ENCODE peak calls at places on chromosome 4, in eight cellular contexts. One of them, this sample, is unnamed.

GRCh38 chr4:7938513-7939376 is 916 bp downstream of the AFAP1 start:
- DNase-seq in K562: no peak
- DNase-seq in AG10803: peak; percentile 56
- DNase-seq in thoracic aorta: no peak
- DNase-seq in breast epithelium: peak; percentile 52
- DNase-seq in brain microvascular endothelial cell: no peak
- DNase-seq in pancreas: no peak
- DNase-seq in heart left ventricle: no peak
- DNase-seq in this sample: no peak

GRCh38 chr4:151692443-151692782 is 68.4 kb downstream of the GATB start:
- DNase-seq in brain microvascular endothelial cell: no peak
- DNase-seq in breast epithelium: no peak
- DNase-seq in pancreas: no peak
- DNase-seq in heart left ventricle: no peak
- DNase-seq in AG10803: no peak
- DNase-seq in thoracic aorta: no peak
- DNase-seq in K562: no peak
- DNase-seq in this sample: no peak

GRCh38 chr4:86935499-86935832 is 655 bp downstream of the AFF1 start:
- DNase-seq in brain microvascular endothelial cell: no peak
- DNase-seq in K562: no peak
- DNase-seq in pancreas: no peak
- DNase-seq in breast epithelium: no peak
- DNase-seq in heart left ventricle: no peak
- DNase-seq in thoracic aorta: no peak
- DNase-seq in AG10803: no peak
- DNase-seq in this sample: no peak

GRCh38 chr4:165580379-165580905 is 201.6 kb downstream of the CPE start:
- DNase-seq in heart left ventricle: peak; percentile 60
- DNase-seq in K562: no peak
- DNase-seq in thoracic aorta: peak; percentile 3
- DNase-seq in AG10803: peak; percentile 50
- DNase-seq in pancreas: no peak
- DNase-seq in brain microvascular endothelial cell: peak; percentile 85
- DNase-seq in breast epithelium: no peak
- DNase-seq in this sample: peak; percentile 32

GRCh38 chr4:2839060-2839459 is 4.6 kb upstream of the ADD1 start:
- DNase-seq in heart left ventricle: no peak
- DNase-seq in pancreas: no peak
- DNase-seq in K562: no peak
- DNase-seq in breast epithelium: no peak
- DNase-seq in brain microvascular endothelial cell: no peak
- DNase-seq in thoracic aorta: no peak
- DNase-seq in AG10803: no peak
- DNase-seq in this sample: no peak

GRCh38 chr4:108116423-108117168 is 52.1 kb downstream of the LEF1 start:
- DNase-seq in pancreas: no peak
- DNase-seq in brain microvascular endothelial cell: no peak
- DNase-seq in K562: no peak
- DNase-seq in heart left ventricle: no peak
- DNase-seq in thoracic aorta: no peak
- DNase-seq in breast epithelium: no peak
- DNase-seq in AG10803: no peak
- DNase-seq in this sample: no peak

GRCh38 chr4:45554423-45554822 is 569.4 kb downstream of the GABRG1 start:
- DNase-seq in pancreas: no peak
- DNase-seq in heart left ventricle: no peak
- DNase-seq in K562: no peak
- DNase-seq in breast epithelium: no peak
- DNase-seq in thoracic aorta: no peak
- DNase-seq in AG10803: no peak
- DNase-seq in brain microvascular endothelial cell: no peak
- DNase-seq in this sample: no peak

GRCh38 chr4:184599492-184600135 is 49.6 kb downstream of the CASP3 start:
- DNase-seq in K562: no peak
- DNase-seq in pancreas: no peak
- DNase-seq in thoracic aorta: no peak
- DNase-seq in AG10803: peak; percentile 84
- DNase-seq in heart left ventricle: no peak
- DNase-seq in breast epithelium: no peak
- DNase-seq in brain microvascular endothelial cell: peak; percentile 82
- DNase-seq in this sample: no peak

GRCh38 chr4:162506253-162506652 is 342.5 kb upstream of the FSTL5 start:
- DNase-seq in brain microvascular endothelial cell: peak; percentile 51
- DNase-seq in AG10803: peak; percentile 0
- DNase-seq in pancreas: no peak
- DNase-seq in heart left ventricle: no peak
- DNase-seq in K562: no peak
- DNase-seq in thoracic aorta: no peak
- DNase-seq in breast epithelium: no peak
- DNase-seq in this sample: no peak

GRCh38 chr4:153067376-153067775 is 131.3 kb downstream of the FHDC1 start:
- DNase-seq in breast epithelium: no peak
- DNase-seq in thoracic aorta: no peak
- DNase-seq in AG10803: no peak
- DNase-seq in brain microvascular endothelial cell: peak; percentile 40
- DNase-seq in K562: peak; percentile 24
- DNase-seq in pancreas: no peak
- DNase-seq in heart left ventricle: no peak
- DNase-seq in this sample: no peak

GRCh38 chr4:54090804-54091623 is 8.9 kb upstream of the GSX2 start:
- DNase-seq in heart left ventricle: peak; percentile 61
- DNase-seq in brain microvascular endothelial cell: no peak
- DNase-seq in thoracic aorta: no peak
- DNase-seq in K562: peak; percentile 30
- DNase-seq in breast epithelium: no peak
- DNase-seq in pancreas: peak; percentile 55
- DNase-seq in AG10803: peak; percentile 24
- DNase-seq in this sample: no peak

GRCh38 chr4:88791274-88791673 is 93.6 kb upstream of the NAP1L5 start:
- DNase-seq in AG10803: peak; percentile 51
- DNase-seq in thoracic aorta: no peak
- DNase-seq in brain microvascular endothelial cell: no peak
- DNase-seq in heart left ventricle: no peak
- DNase-seq in pancreas: no peak
- DNase-seq in breast epithelium: no peak
- DNase-seq in K562: no peak
- DNase-seq in this sample: no peak

GRCh38 chr4:47010347-47011188 is 17.2 kb upstream of the GABRA4 start:
- DNase-seq in pancreas: no peak
- DNase-seq in brain microvascular endothelial cell: no peak
- DNase-seq in AG10803: no peak
- DNase-seq in thoracic aorta: no peak
- DNase-seq in heart left ventricle: no peak
- DNase-seq in K562: no peak
- DNase-seq in breast epithelium: no peak
- DNase-seq in this sample: no peak

GRCh38 chr4:162836773-162837172 is 329.9 kb downstream of the NAF1 start:
- DNase-seq in thoracic aorta: no peak
- DNase-seq in AG10803: no peak
- DNase-seq in breast epithelium: no peak
- DNase-seq in heart left ventricle: peak; percentile 46
- DNase-seq in K562: no peak
- DNase-seq in pancreas: no peak
- DNase-seq in brain microvascular endothelial cell: no peak
- DNase-seq in this sample: peak; percentile 32

GRCh38 chr4:168200685-168201084 is 108.3 kb downstream of the ANXA10 start:
- DNase-seq in breast epithelium: no peak
- DNase-seq in pancreas: no peak
- DNase-seq in AG10803: no peak
- DNase-seq in K562: no peak
- DNase-seq in brain microvascular endothelial cell: peak; percentile 18
- DNase-seq in thoracic aorta: no peak
- DNase-seq in heart left ventricle: no peak
- DNase-seq in this sample: no peak

GRCh38 chr4:110417151-110417550 is 58.8 kb upstream of the ENPEP start:
- DNase-seq in brain microvascular endothelial cell: no peak
- DNase-seq in K562: no peak
- DNase-seq in thoracic aorta: no peak
- DNase-seq in pancreas: no peak
- DNase-seq in breast epithelium: no peak
- DNase-seq in AG10803: no peak
- DNase-seq in heart left ventricle: no peak
- DNase-seq in this sample: no peak

GRCh38 chr4:32991663-32992062 is 2271.5 kb downstream of the PCDH7 start:
- DNase-seq in thoracic aorta: no peak
- DNase-seq in brain microvascular endothelial cell: no peak
- DNase-seq in heart left ventricle: no peak
- DNase-seq in K562: no peak
- DNase-seq in breast epithelium: no peak
- DNase-seq in AG10803: no peak
- DNase-seq in pancreas: no peak
- DNase-seq in this sample: no peak

GRCh38 chr4:71765349-71765748 is 18.5 kb downstream of the GC start:
- DNase-seq in pancreas: no peak
- DNase-seq in heart left ventricle: no peak
- DNase-seq in AG10803: peak; percentile 48
- DNase-seq in brain microvascular endothelial cell: no peak
- DNase-seq in thoracic aorta: no peak
- DNase-seq in K562: no peak
- DNase-seq in breast epithelium: no peak
- DNase-seq in this sample: no peak

GRCh38 chr4:102825261-102826071 is 1.9 kb downstream of the UBE2D3 start:
- DNase-seq in brain microvascular endothelial cell: peak; percentile 56
- DNase-seq in pancreas: peak; percentile 45
- DNase-seq in thoracic aorta: no peak
- DNase-seq in breast epithelium: no peak
- DNase-seq in heart left ventricle: no peak
- DNase-seq in K562: no peak
- DNase-seq in AG10803: peak; percentile 78
- DNase-seq in this sample: no peak

GRCh38 chr4:57053508-57053907 is 56.7 kb downstream of the IGFBP7 start:
- DNase-seq in thoracic aorta: no peak
- DNase-seq in heart left ventricle: no peak
- DNase-seq in K562: no peak
- DNase-seq in breast epithelium: no peak
- DNase-seq in AG10803: peak; percentile 36
- DNase-seq in brain microvascular endothelial cell: peak; percentile 84
- DNase-seq in pancreas: no peak
- DNase-seq in this sample: no peak

GRCh38 chr4:513327-513726 is 14.3 kb downstream of the PIGG start:
- DNase-seq in AG10803: no peak
- DNase-seq in pancreas: no peak
- DNase-seq in K562: no peak
- DNase-seq in heart left ventricle: no peak
- DNase-seq in thoracic aorta: no peak
- DNase-seq in breast epithelium: no peak
- DNase-seq in brain microvascular endothelial cell: no peak
- DNase-seq in this sample: no peak

GRCh38 chr4:87493147-87493546 is 36.0 kb downstream of the SPARCL1 start:
- DNase-seq in thoracic aorta: no peak
- DNase-seq in K562: no peak
- DNase-seq in brain microvascular endothelial cell: no peak
- DNase-seq in pancreas: no peak
- DNase-seq in AG10803: no peak
- DNase-seq in heart left ventricle: no peak
- DNase-seq in breast epithelium: no peak
- DNase-seq in this sample: no peak

GRCh38 chr4:84503495-84504437 is 4.7 kb upstream of the NKX6-1 start:
- DNase-seq in brain microvascular endothelial cell: peak; percentile 68
- DNase-seq in pancreas: no peak
- DNase-seq in heart left ventricle: no peak
- DNase-seq in AG10803: peak; percentile 62
- DNase-seq in breast epithelium: no peak
- DNase-seq in thoracic aorta: no peak
- DNase-seq in K562: peak; percentile 52
- DNase-seq in this sample: peak; percentile 44

DNA sequence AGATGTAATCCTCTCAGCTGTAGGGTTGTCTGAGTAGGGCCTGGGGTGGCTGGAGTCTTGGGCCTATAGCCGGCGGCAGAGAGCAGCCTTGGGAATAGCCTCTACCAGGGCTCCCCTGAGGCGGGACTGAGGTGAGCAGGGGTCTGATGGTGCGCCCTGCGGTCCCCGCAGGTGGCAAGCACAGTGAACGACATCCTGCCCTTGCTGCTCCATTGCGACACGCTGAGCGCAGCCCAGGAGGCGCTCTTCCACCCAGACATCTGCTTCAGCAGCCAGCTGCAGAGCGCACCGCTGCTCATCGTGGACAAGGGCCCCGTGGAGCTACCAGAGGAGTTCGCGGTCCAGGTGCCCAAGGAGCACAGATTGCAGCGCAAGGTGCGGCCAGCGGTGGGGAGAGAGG is 317.0 kb downstream of the ADGRL3 start:
- DNase-seq in breast epithelium: no peak
- DNase-seq in AG10803: no peak
- DNase-seq in K562: no peak
- DNase-seq in pancreas: no peak
- DNase-seq in heart left ventricle: no peak
- DNase-seq in brain microvascular endothelial cell: no peak
- DNase-seq in thoracic aorta: no peak
- DNase-seq in this sample: no peak
- H3K4me3 ChIP-seq in breast epithelium: no peak overlapping the region
- H3K4me3 ChIP-seq in AG10803: no peak overlapping the region
- H3K4me3 ChIP-seq in K562: no peak overlapping the region
- H3K4me3 ChIP-seq in pancreas: no peak overlapping the region
- H3K4me3 ChIP-seq in heart left ventricle: no peak overlapping the region
- H3K4me3 ChIP-seq in brain microvascular endothelial cell: no peak overlapping the region
- H3K4me3 ChIP-seq in thoracic aorta: no peak overlapping the region
- H3K4me3 ChIP-seq in this sample: no peak overlapping the region

DNA sequence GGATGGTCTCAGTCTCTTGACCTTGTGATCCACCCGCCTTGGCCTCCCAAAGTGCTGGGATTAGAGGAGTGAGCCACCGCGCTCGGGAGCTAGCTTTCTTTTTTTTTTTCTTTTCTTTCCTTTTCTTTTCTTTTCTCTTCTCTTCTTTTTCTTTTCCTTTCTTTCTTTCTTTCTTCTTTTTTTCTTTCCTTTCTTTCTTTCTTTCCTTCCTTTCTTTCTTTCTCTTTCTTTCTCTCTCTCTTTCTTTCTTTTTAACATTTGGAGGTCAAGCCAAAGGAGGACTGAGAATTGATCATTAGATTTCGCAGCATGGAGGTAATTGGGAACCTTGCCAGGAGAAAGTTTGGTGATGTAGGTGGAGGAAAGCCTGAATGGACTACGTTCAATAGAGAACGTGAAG is 67.4 kb downstream of the LARP7 start:
- DNase-seq in thoracic aorta: no peak
- DNase-seq in brain microvascular endothelial cell: no peak
- DNase-seq in AG10803: no peak
- DNase-seq in pancreas: no peak
- DNase-seq in heart left ventricle: no peak
- DNase-seq in breast epithelium: no peak
- DNase-seq in K562: no peak
- DNase-seq in this sample: no peak
- H3K4me3 ChIP-seq in thoracic aorta: no peak overlapping the region
- H3K4me3 ChIP-seq in brain microvascular endothelial cell: no peak overlapping the region
- H3K4me3 ChIP-seq in AG10803: no peak overlapping the region
- H3K4me3 ChIP-seq in pancreas: no peak overlapping the region
- H3K4me3 ChIP-seq in heart left ventricle: no peak overlapping the region
- H3K4me3 ChIP-seq in breast epithelium: no peak overlapping the region
- H3K4me3 ChIP-seq in K562: no peak overlapping the region
- H3K4me3 ChIP-seq in this sample: no peak overlapping the region

GRCh38 chr4:106502106-106502699 is 133.6 kb upstream of the GIMD1 start:
- DNase-seq in breast epithelium: peak; percentile 61
- DNase-seq in heart left ventricle: peak; percentile 37
- DNase-seq in AG10803: peak; percentile 77
- DNase-seq in pancreas: peak; percentile 33
- DNase-seq in K562: peak; percentile 35
- DNase-seq in brain microvascular endothelial cell: peak; percentile 57
- DNase-seq in thoracic aorta: no peak
- DNase-seq in this sample: peak; percentile 84
- H3K4me3 ChIP-seq in breast epithelium: no peak overlapping the region
- H3K4me3 ChIP-seq in heart left ventricle: no peak overlapping the region
- H3K4me3 ChIP-seq in AG10803: no peak overlapping the region
- H3K4me3 ChIP-seq in pancreas: no peak overlapping the region
- H3K4me3 ChIP-seq in K562: no peak overlapping the region
- H3K4me3 ChIP-seq in brain microvascular endothelial cell: no peak overlapping the region
- H3K4me3 ChIP-seq in thoracic aorta: no peak overlapping the region
- H3K4me3 ChIP-seq in this sample: no peak overlapping the region

GRCh38 chr4:24966076-24966475 is 53.2 kb upstream of the CCDC149 start:
- DNase-seq in thoracic aorta: no peak
- DNase-seq in pancreas: no peak
- DNase-seq in AG10803: no peak
- DNase-seq in brain microvascular endothelial cell: no peak
- DNase-seq in heart left ventricle: no peak
- DNase-seq in breast epithelium: no peak
- DNase-seq in K562: no peak
- DNase-seq in this sample: no peak
- H3K4me3 ChIP-seq in thoracic aorta: no peak overlapping the region
- H3K4me3 ChIP-seq in pancreas: no peak overlapping the region
- H3K4me3 ChIP-seq in AG10803: no peak overlapping the region
- H3K4me3 ChIP-seq in brain microvascular endothelial cell: no peak overlapping the region
- H3K4me3 ChIP-seq in heart left ventricle: no peak overlapping the region
- H3K4me3 ChIP-seq in breast epithelium: no peak overlapping the region
- H3K4me3 ChIP-seq in K562: no peak overlapping the region
- H3K4me3 ChIP-seq in this sample: no peak overlapping the region

This sample was measured in WERI-Rb-1.